ENCODE peak calls at places on chromosomes 4 and X, in five cellular contexts. E, S, Z, W and B are unnamed samples.

GRCh38 chrX:150547511-150548115 is 20.8 kb upstream of the MTM1 start:
- DNase-seq in E (no peak), S (peak), Z (peak), W (peak), B (peak)

GRCh38 chrX:6782831-6783230 is 247.9 kb upstream of the VCX3A start:
- DNase-seq in S (no peak), Z (no peak), E (no peak), W (no peak), B (no peak)

GRCh38 chrX:140762061-140762460 is 52.5 kb downstream of the LINC00632 start:
- DNase-seq in Z (peak), W (peak), E (peak), S (peak), B (peak)

GRCh38 chrX:49039598-49040375 is 3.4 kb downstream of the TFE3 start:
- DNase-seq in E (peak), W (peak), S (peak), Z (peak), B (peak)

GRCh38 chr4:15427126-15427525 is 707 bp upstream of the C1QTNF7 start:
- DNase-seq in S (no peak), E (no peak), W (no peak), Z (no peak), B (no peak)

GRCh38 chrX:7156879-7157278 is 8.9 kb upstream of the PUDP start:
- DNase-seq in E (no peak), Z (no peak), W (no peak), S (no peak), B (no peak)

GRCh38 chr4:103044183-103044582 is 24.7 kb upstream of the SLC9B1 start:
- DNase-seq in S (no peak), Z (no peak), W (no peak), E (no peak), B (no peak)

GRCh38 chr4:153394945-153395344 is 50.5 kb downstream of the MND1 start:
- DNase-seq in E (no peak), S (no peak), Z (no peak), W (no peak), B (no peak)

GRCh38 chr4:25759101-25759500 is 103.5 kb downstream of the SLC34A2 start:
- DNase-seq in E (no peak), Z (no peak), S (no peak), W (no peak), B (no peak)

GRCh38 chrX:27078371-27078770 is 384.8 kb downstream of the PPP4R3C start:
- DNase-seq in E (no peak), W (no peak), Z (no peak), S (no peak), B (no peak)

GRCh38 chrX:103356023-103356798 is at the start of gene TCEAL9:
- DNase-seq in E (no peak), W (no peak), S (peak), Z (peak), B (no peak)

GRCh38 chr4:8355864-8356565 is 84.5 kb downstream of the ACOX3 start:
- DNase-seq in S (peak), Z (peak), W (no peak), E (no peak), B (no peak)

GRCh38 chr4:185740471-185740873 is 71.5 kb downstream of the SORBS2 start:
- DNase-seq in E (no peak), S (peak), W (no peak), Z (no peak), B (no peak)

GRCh38 chrX:152817082-152817744 is 13.3 kb downstream of the CETN2 start:
- DNase-seq in S (peak), E (no peak), Z (peak), W (peak), B (no peak)

GRCh38 chr4:179941911-179942310 is 2301.3 kb upstream of the TENM3 start:
- DNase-seq in S (no peak), Z (no peak), E (no peak), W (no peak), B (peak)

GRCh38 chr4:102339018-102339417 is 6.3 kb downstream of the SLC39A8 start:
- DNase-seq in E (no peak), W (no peak), S (no peak), Z (no peak), B (no peak)

GRCh38 chr4:126799971-126800722 is 832.6 kb upstream of the INTU start:
- DNase-seq in E (no peak), S (no peak), W (no peak), Z (peak), B (no peak)

GRCh38 chr4:180828455-180829018 is 1414.7 kb upstream of the TENM3 start:
- DNase-seq in Z (peak), W (peak), S (peak), E (no peak), B (peak)